ENCODE peak calls at places on chromosome 22, in five cellular contexts. T, I, C, H and R are unnamed samples. For H3K4me1, the result is how much of the 10 kb centered on the place peaks cover.

GRCh38 chr22:45529966-45530575 is 27.4 kb downstream of the FBLN1 start:
- DNase-seq in H (no peak), T (peak), I (no peak), C (no peak), R (no peak)

GRCh38 chr22:30210235-30210831 is 36.2 kb downstream of the LIF start:
- DNase-seq in T (peak), I (peak), H (no peak), C (no peak), R (peak)

GRCh38 chr22:40401981-40402406 is 31.6 kb downstream of the SGSM3 start:
- DNase-seq in T (no peak), I (no peak), C (no peak), H (no peak), R (no peak)

GRCh38 chr22:49765091-49765771 is 62.4 kb downstream of the BRD1 start:
- DNase-seq in I (no peak), C (no peak), H (no peak), T (peak), R (no peak)

GRCh38 chr22:26302726-26303125 is 126.3 kb upstream of the ASPHD2 start:
- DNase-seq in I (no peak), H (no peak), C (no peak), T (no peak), R (no peak)

GRCh38 chr22:20037419-20037818 is 16.5 kb downstream of the TANGO2 start:
- DNase-seq in C (no peak), H (no peak), I (no peak), T (no peak), R (no peak)

GRCh38 chr22:43828711-43829447 is 16.8 kb upstream of the EFCAB6 start:
- DNase-seq in T (peak), I (no peak), H (no peak), C (no peak), R (no peak)

GRCh38 chr22:29668681-29669080 is 51.1 kb upstream of the CABP7 start:
- DNase-seq in T (no peak), I (no peak), C (no peak), H (no peak), R (no peak)

GRCh38 chr22:37801946-37802309 is 5.8 kb upstream of the GCAT start:
- DNase-seq in C (no peak), I (no peak), T (peak), H (no peak), R (no peak)

GRCh38 chr22:29000225-29000556 is 61.4 kb downstream of the C22orf31 start:
- DNase-seq in T (no peak), C (no peak), H (no peak), I (no peak), R (no peak)

GRCh38 chr22:20438066-20438677 is 547 bp upstream of the SCARF2 start:
- DNase-seq in I (no peak), C (no peak), T (no peak), H (no peak), R (no peak)

GRCh38 chr22:19056951-19057401 is 65.2 kb downstream of the DGCR2 start:
- DNase-seq in I (no peak), C (no peak), T (no peak), H (no peak), R (no peak)

GRCh38 chr22:23047742-23048141 is 22.6 kb upstream of the GNAZ start:
- DNase-seq in C (no peak), T (no peak), H (no peak), I (no peak), R (no peak)

GRCh38 chr22:20239063-20239950 is 28.8 kb downstream of the RTN4R start:
- DNase-seq in C (peak), T (no peak), H (no peak), I (no peak), R (no peak)

GRCh38 chr22:41369089-41369745 is 12.5 kb upstream of the TEF start:
- DNase-seq in T (no peak), H (no peak), C (no peak), I (no peak), R (no peak)

GRCh38 chr22:32987081-32987631 is 71.0 kb downstream of the SYN3 start:
- DNase-seq in H (no peak), C (no peak), T (no peak), I (no peak), R (no peak)

GRCh38 chr22:46021577-46021976 is 44.6 kb upstream of the WNT7B start:
- DNase-seq in I (no peak), H (no peak), C (no peak), T (no peak), R (no peak)

GRCh38 chr22:39947488-39948216 is 12.5 kb upstream of the TMA7B start:
- DNase-seq in I (no peak), C (no peak), T (no peak), H (no peak), R (no peak)

GRCh38 chr22:33213383-33214075 is 155.3 kb upstream of the SYN3 start:
- DNase-seq in T (no peak), H (no peak), I (no peak), C (no peak), R (no peak)

GRCh38 chr22:39724857-39725256 is 154.3 kb downstream of the CACNA1I start:
- DNase-seq in T (no peak), I (no peak), C (no peak), H (no peak), R (no peak)

GRCh38 chr22:48757581-48757980 is 1070.1 kb downstream of the BRD1 start:
- DNase-seq in C (no peak), T (no peak), H (no peak), I (no peak), R (no peak)

GRCh38 chr22:48760481-48761238 is 1067.0 kb downstream of the BRD1 start:
- DNase-seq in I (no peak), T (no peak), C (no peak), H (no peak), R (no peak)

GRCh38 chr22:35043251-35043931 is 22.6 kb upstream of the ISX start:
- DNase-seq in I (no peak), H (no peak), T (no peak), C (peak), R (no peak)

GRCh38 chr22:28329582-28330073 is 350.0 kb downstream of the TTC28 start:
- DNase-seq in T (no peak), C (no peak), I (no peak), H (no peak), R (no peak)

GRCh38 chr22:34760276-34761008 is 305.5 kb upstream of the ISX start:
- DNase-seq in H (no peak), T (no peak), I (no peak), C (no peak), R (no peak)

GRCh38 chr22:39472570-39473556 is 16.1 kb downstream of the MGAT3 start:
- DNase-seq in C (peak), H (no peak), I (no peak), T (no peak), R (no peak)

GRCh38 chr22:39275814-39276443 is 31.1 kb upstream of the PDGFB start:
- DNase-seq in I (no peak), T (no peak), C (no peak), H (no peak), R (no peak)

GRCh38 chr22:30044369-30044768 is 35.9 kb upstream of the HORMAD2 start:
- DNase-seq in I (peak), T (peak), H (no peak), C (no peak), R (peak)

GRCh38 chr22:47450876-47451475 is 688.5 kb downstream of the TBC1D22A start:
- DNase-seq in T (peak), I (no peak), C (no peak), H (no peak), R (no peak)

GRCh38 chr22:26848244-26848920 is 191.0 kb downstream of the MIAT start:
- DNase-seq in I (no peak), C (no peak), T (no peak), H (no peak), R (no peak)

GRCh38 chr22:19869497-19870152 is 15.0 kb upstream of the GNB1L start:
- DNase-seq in C (no peak), I (no peak), T (no peak), H (no peak), R (no peak)

GRCh38 chr22:35150163-35151107 is 84.5 kb downstream of the ISX start:
- DNase-seq in T (peak), H (no peak), C (peak), I (peak), R (peak)

DNA sequence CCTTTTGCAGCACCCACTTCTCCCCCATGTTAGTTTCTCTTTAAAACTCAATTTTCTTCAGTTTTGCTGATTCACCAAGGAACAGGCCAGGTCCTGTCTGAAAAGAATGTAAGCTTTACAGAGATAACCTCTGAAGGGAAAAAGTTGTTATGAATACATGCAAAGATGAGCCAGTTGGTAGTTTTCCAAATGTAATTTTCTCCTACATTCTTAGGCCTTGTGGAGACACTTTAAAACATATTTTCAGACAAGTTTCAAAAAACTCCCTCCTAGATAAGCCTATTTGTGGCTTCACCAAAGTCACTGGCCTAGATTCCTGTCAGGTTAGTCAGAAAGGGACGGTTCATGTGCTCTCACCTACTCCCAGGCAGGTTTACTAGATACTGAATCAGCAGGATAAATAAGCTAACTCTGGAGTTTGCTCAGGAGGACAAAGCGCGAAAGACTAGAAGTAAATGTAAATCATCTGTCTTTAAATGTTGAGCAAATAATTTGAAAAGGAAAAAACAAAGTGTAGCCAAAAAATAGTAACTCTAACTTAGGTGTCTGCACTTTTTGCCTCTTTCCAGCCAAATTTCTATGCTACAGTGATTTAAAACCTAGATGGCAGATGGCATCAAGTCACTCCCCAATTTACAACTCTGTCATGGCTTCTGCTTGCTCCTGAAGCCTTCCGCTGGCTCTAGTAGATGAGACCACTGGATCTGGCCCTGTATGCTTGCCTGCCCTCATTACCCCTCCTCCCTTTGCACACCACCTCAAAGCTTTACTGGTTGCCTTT is 4.9 kb upstream of the ATP6V1E1 start:
- DNase-seq in C (peak), I (peak), H (no peak), T (no peak), R (peak)
- TF ChIP-seq ZBTB33 in C (no peak), I (no peak), H (no peak), T (no peak), R (no peak)

DNA sequence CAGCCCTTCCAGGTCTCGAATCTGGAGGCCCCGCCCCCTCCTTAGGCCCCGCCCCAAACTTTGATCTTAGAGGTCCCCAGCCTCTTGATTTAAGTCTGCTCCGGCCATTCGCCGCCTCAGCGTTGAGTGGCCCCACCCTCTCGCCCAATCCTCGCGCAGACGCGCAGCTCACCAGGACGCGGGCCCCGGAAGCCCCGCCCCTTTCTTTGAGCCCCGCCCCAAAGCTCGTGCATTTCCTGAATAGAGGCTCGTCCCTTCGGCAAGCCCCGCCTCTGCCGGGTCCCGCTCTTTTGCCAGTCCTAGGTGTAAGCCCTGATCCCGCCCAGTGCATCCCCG is 190 bp upstream of the GUCD1 start:
- DNase-seq in C (peak), I (peak), H (peak), T (peak), R (peak)
- H3K4me1 ChIP-seq in C (under half), I (half or more), H (under half), T (under half), R (under half)

GRCh38 chr22:42697542-42698013 is 23.1 kb downstream of the A4GALT start:
- DNase-seq in I (peak), T (no peak), H (no peak), C (no peak), R (peak)
- TF ChIP-seq ZBTB33 in I (no peak), T (no peak), H (no peak), C (no peak), R (no peak)

DNA sequence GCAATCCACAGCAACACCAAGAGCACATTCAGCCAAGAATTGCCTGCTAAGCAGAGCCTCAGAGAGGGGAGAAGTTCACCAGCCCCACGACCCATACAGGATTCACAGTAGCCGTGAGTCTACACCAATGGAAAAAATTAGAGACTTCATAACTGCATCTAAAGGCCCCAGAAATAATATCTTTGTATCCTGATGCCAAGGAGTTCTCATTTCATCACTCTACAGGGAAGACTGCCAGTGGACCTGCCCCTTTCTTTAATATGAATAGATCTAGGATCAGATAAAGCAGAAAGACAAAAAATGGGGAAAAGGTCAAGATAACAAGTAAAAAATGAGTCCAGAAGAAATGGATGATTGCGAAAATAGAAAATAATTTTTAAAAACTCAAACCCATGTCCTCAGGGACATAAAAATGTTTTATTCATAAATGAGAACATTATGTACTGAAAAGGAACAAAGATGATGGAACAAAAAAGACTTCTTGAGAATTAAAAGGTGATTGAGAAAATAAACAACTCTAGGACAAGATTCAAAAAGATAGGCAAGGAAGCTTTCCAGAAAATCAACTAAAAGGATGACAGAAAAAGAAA is 9.5 kb downstream of the APOL3 start:
- DNase-seq in C (no peak), T (no peak), I (no peak), H (no peak), R (no peak)
- H3K4me1 ChIP-seq in C (under half), T (under half), I (half or more), H (under half), R (under half)